ENCODE peak calls at places on chromosomes 5 and 9, in four cellular contexts. G, P, I and R are unnamed samples.

GRCh38 chr9:93591706-93592388 is 15.5 kb downstream of the PHF2 start:
- DNase-seq in I (no peak), P (no peak), G (no peak), R (no peak)

GRCh38 chr5:114839360-114839759 is 330.3 kb downstream of the TRIM36 start:
- DNase-seq in G (no peak), P (peak), I (no peak), R (no peak)

GRCh38 chr9:111148390-111148993 is 110.2 kb upstream of the LPAR1 start:
- DNase-seq in I (no peak), G (no peak), P (no peak), R (no peak)

GRCh38 chr9:71683598-71684235 is 84.6 kb downstream of the CEMIP2 start:
- DNase-seq in I (peak), P (peak), G (no peak), R (peak)

GRCh38 chr9:126149661-126150060 is 177.0 kb upstream of the MVB12B start:
- DNase-seq in G (no peak), I (peak), P (no peak), R (no peak)

GRCh38 chr5:3027185-3027865 is 275.8 kb upstream of the IRX2 start:
- DNase-seq in I (no peak), G (no peak), P (no peak), R (no peak)

GRCh38 chr5:172939045-172939444 is 20.2 kb upstream of the RPL26L1 start:
- DNase-seq in G (no peak), I (no peak), P (peak), R (peak)

GRCh38 chr9:113538131-113538530 is 74.6 kb downstream of the RGS3 start:
- DNase-seq in P (no peak), G (no peak), I (no peak), R (no peak)

GRCh38 chr5:129244478-129244877 is 149.9 kb downstream of the ISOC1 start:
- DNase-seq in G (no peak), P (no peak), I (no peak), R (no peak)

GRCh38 chr5:44332360-44332971 is 56.8 kb downstream of the FGF10 start:
- DNase-seq in I (no peak), G (no peak), P (peak), R (no peak)

GRCh38 chr9:126261584-126262356 is 64.9 kb upstream of the MVB12B start:
- DNase-seq in P (no peak), I (no peak), G (no peak), R (no peak)

GRCh38 chr9:91740713-91741112 is 209.3 kb downstream of the ROR2 start:
- DNase-seq in P (no peak), G (no peak), I (peak), R (no peak)

GRCh38 chr5:128271859-128272446 is 188.4 kb downstream of the SLC12A2 start:
- DNase-seq in G (no peak), P (no peak), I (no peak), R (peak)

GRCh38 chr5:122996102-122996501 is 40.4 kb downstream of the PPIC start:
- DNase-seq in G (no peak), I (no peak), P (no peak), R (no peak)

GRCh38 chr9:19085295-19085694 is 17.4 kb downstream of the HAUS6 start:
- DNase-seq in I (no peak), P (no peak), G (no peak), R (no peak)

GRCh38 chr9:14251146-14252071 is 62.5 kb downstream of the NFIB start:
- DNase-seq in I (peak), P (peak), G (peak), R (peak)

GRCh38 chr5:74035521-74035937 is 409.5 kb downstream of the ARHGEF28 start:
- DNase-seq in I (no peak), G (no peak), P (peak), R (peak)

GRCh38 chr9:127664678-127665507 is 41.9 kb upstream of the CFAP157 start:
- DNase-seq in G (no peak), P (no peak), I (no peak), R (no peak)

GRCh38 chr5:171367424-171368370 is 20.0 kb upstream of the NPM1 start:
- DNase-seq in G (no peak), P (no peak), I (no peak), R (no peak)

GRCh38 chr9:32968101-32969011 is 33.1 kb downstream of the APTX start:
- DNase-seq in I (peak), P (peak), G (no peak), R (peak)

GRCh38 chr9:131330814-131331600 is 41.5 kb downstream of the PLPP7 start:
- DNase-seq in G (no peak), I (no peak), P (peak), R (peak)